ENCODE peak calls at places on chromosomes 5 and 9, in nine cellular contexts. W is hepatocyte, G is stomach, K is OCI-LY7, L is kidney, R is heart left ventricle, V is HCT116, O is HepG2, I is Peyer's patch. S is an unnamed sample. For H3K4me1, the result is how much of the 10 kb centered on the place peaks cover.

GRCh38 chr5:171612749-171613148 is 172.9 kb upstream of the SMIM23 start:
- DNase-seq in W (no peak), G (no peak), K (no peak), L (no peak), R (no peak), V (no peak), O (no peak), I (no peak), S (no peak)

GRCh38 chr9:71604197-71605063 is 163.9 kb downstream of the CEMIP2 start:
- DNase-seq in W (peak), G (peak), K (peak), L (peak), R (peak), V (peak), O (peak), I (peak), S (peak)

GRCh38 chr9:136943291-136944093 is 1.0 kb downstream of the FBXW5 start:
- DNase-seq in W (peak), G (peak), K (peak), L (peak), R (peak), V (no peak), O (no peak), I (peak), S (peak)

GRCh38 chr5:57850109-57850508 is 367.5 kb upstream of the ACTBL2 start:
- DNase-seq in W (no peak), G (no peak), K (no peak), L (no peak), R (no peak), V (no peak), O (no peak), I (no peak), S (no peak)

GRCh38 chr9:9751996-9752395 is 860.8 kb downstream of the PTPRD start:
- DNase-seq in W (no peak), G (no peak), K (no peak), L (no peak), R (no peak), V (no peak), O (no peak), I (no peak), S (no peak)

GRCh38 chr5:38316544-38317224 is 58.3 kb downstream of the EGFLAM start:
- DNase-seq in W (peak), G (no peak), K (no peak), L (no peak), R (peak), V (no peak), O (no peak), I (no peak), S (no peak)

GRCh38 chr5:32099486-32100035 is 74.6 kb downstream of the GOLPH3 start:
- DNase-seq in W (no peak), G (peak), K (no peak), L (no peak), R (no peak), V (no peak), O (no peak), I (no peak), S (no peak)

GRCh38 chr9:113669523-113670115 is 206.1 kb downstream of the RGS3 start:
- DNase-seq in W (no peak), G (no peak), K (no peak), L (no peak), R (no peak), V (no peak), O (no peak), I (no peak), S (no peak)

GRCh38 chr5:157390179-157390923 is 69.7 kb upstream of the NIPAL4 start:
- DNase-seq in W (peak), G (peak), K (no peak), L (peak), R (no peak), V (peak), O (peak), I (no peak), S (peak)

GRCh38 chr5:86979801-86980510 is 287.7 kb upstream of the RASA1 start:
- DNase-seq in W (no peak), G (no peak), K (no peak), L (no peak), R (no peak), V (peak), O (peak), I (no peak), S (no peak)

GRCh38 chr5:177232761-177233160 is 70.8 kb downstream of the RAB24 start:
- DNase-seq in W (no peak), G (no peak), K (no peak), L (no peak), R (no peak), V (no peak), O (no peak), I (no peak), S (no peak)

GRCh38 chr5:15634771-15635347 is 134.9 kb downstream of the FBXL7 start:
- DNase-seq in W (no peak), G (no peak), K (no peak), L (no peak), R (no peak), V (no peak), O (no peak), I (no peak), S (no peak)

GRCh38 chr5:91401175-91401574 is 18.1 kb upstream of the ARRDC3 start:
- DNase-seq in W (no peak), G (no peak), K (no peak), L (no peak), R (no peak), V (no peak), O (no peak), I (no peak), S (no peak)

GRCh38 chr5:142869883-142870282 is 99.7 kb downstream of the ARHGAP26 start:
- DNase-seq in W (no peak), G (peak), K (no peak), L (no peak), R (no peak), V (no peak), O (no peak), I (no peak), S (no peak)

GRCh38 chr5:170404398-170404797 is 15.2 kb upstream of the KCNMB1 start:
- DNase-seq in W (no peak), G (no peak), K (peak), L (no peak), R (no peak), V (no peak), O (no peak), I (no peak), S (no peak)

GRCh38 chr5:66710557-66710956 is 114.4 kb downstream of the MAST4 start:
- DNase-seq in W (no peak), G (no peak), K (no peak), L (no peak), R (peak), V (no peak), O (no peak), I (no peak), S (no peak)

GRCh38 chr5:151647320-151647861 is 39.3 kb downstream of the SPARC start:
- DNase-seq in W (no peak), G (no peak), K (no peak), L (no peak), R (no peak), V (no peak), O (no peak), I (no peak), S (no peak)

GRCh38 chr5:60633336-60633735 is 66.6 kb downstream of the DEPDC1B start:
- DNase-seq in W (peak), G (no peak), K (no peak), L (no peak), R (no peak), V (no peak), O (no peak), I (no peak), S (no peak)

GRCh38 chr5:134018154-134018985 is 13.6 kb upstream of the VDAC1 start:
- DNase-seq in W (peak), G (peak), K (no peak), L (no peak), R (no peak), V (no peak), O (peak), I (peak), S (no peak)

GRCh38 chr9:134175291-134175807 is 11.0 kb upstream of the RNU6ATAC start:
- DNase-seq in W (no peak), G (no peak), K (peak), L (peak), R (no peak), V (no peak), O (no peak), I (peak), S (no peak)

GRCh38 chr9:91720746-91721705 is 229.0 kb downstream of the ROR2 start:
- DNase-seq in W (no peak), G (no peak), K (peak), L (no peak), R (no peak), V (no peak), O (no peak), I (no peak), S (no peak)

GRCh38 chr5:61401726-61402125 is 69.7 kb downstream of the ZSWIM6 start:
- DNase-seq in W (no peak), G (no peak), K (no peak), L (no peak), R (no peak), V (no peak), O (no peak), I (no peak), S (no peak)

GRCh38 chr5:142860291-142860690 is 90.1 kb downstream of the ARHGAP26 start:
- DNase-seq in W (no peak), G (no peak), K (no peak), L (no peak), R (no peak), V (no peak), O (no peak), I (no peak), S (no peak)

GRCh38 chr5:26329562-26330189 is 708.7 kb downstream of the CDH9 start:
- DNase-seq in W (peak), G (no peak), K (no peak), L (no peak), R (no peak), V (no peak), O (no peak), I (no peak), S (no peak)

GRCh38 chr9:138022756-138023393 is 145.3 kb downstream of the CACNA1B start:
- DNase-seq in W (peak), G (peak), K (no peak), L (peak), R (no peak), V (no peak), O (no peak), I (no peak), S (no peak)

GRCh38 chr5:35354751-35355150 is 124.5 kb upstream of the PRLR start:
- DNase-seq in W (peak), G (no peak), K (no peak), L (no peak), R (no peak), V (no peak), O (no peak), I (no peak), S (no peak)

GRCh38 chr9:78321505-78321904 is 24.6 kb downstream of the PSAT1 start:
- DNase-seq in W (no peak), G (no peak), K (no peak), L (no peak), R (no peak), V (no peak), O (no peak), I (no peak), S (no peak)

GRCh38 chr5:151528996-151529395 is 62.1 kb downstream of the FAT2 start:
- DNase-seq in W (no peak), G (no peak), K (no peak), L (no peak), R (no peak), V (no peak), O (no peak), I (no peak), S (no peak)

GRCh38 chr5:65102501-65102825 is 333.7 kb downstream of the CWC27 start:
- DNase-seq in W (no peak), G (no peak), K (no peak), L (no peak), R (no peak), V (no peak), O (no peak), I (no peak), S (no peak)

GRCh38 chr5:89498699-89499098 is 615.7 kb upstream of the MEF2C start:
- DNase-seq in W (no peak), G (no peak), K (no peak), L (no peak), R (no peak), V (no peak), O (no peak), I (no peak), S (no peak)

GRCh38 chr9:112009656-112010055 is 113.0 kb downstream of the UGCG start:
- DNase-seq in W (no peak), G (no peak), K (no peak), L (no peak), R (no peak), V (no peak), O (no peak), I (no peak), S (no peak)

GRCh38 chr5:10310073-10310779 is 2.5 kb upstream of the CMBL start:
- DNase-seq in W (peak), G (peak), K (no peak), L (no peak), R (no peak), V (peak), O (peak), I (peak), S (no peak)

DNA sequence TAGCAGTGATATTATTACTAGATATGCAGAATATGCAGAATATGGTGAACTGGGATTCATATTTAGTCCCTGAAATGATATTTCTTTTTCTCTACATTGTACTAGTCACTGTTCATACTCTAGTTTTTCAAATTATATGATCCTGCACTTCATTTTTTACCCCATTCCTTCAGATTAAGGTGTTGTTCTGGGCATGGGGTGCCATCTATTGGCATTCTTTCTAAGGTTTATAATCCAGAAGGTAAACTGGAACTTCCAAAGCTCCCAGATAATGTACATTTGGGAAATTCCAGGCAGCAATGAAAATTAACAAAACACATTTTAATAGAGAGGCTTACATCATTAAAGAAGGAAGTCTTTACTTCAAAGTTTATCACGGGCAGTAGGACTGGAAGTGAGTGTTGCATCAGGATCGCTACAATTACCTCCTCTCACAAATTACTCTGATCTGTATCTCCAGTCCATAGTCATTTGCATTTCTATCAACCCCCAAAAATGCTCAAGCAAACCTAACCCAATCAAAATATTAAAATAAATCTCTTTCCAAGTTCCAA is 12.5 kb downstream of the RFX3 start:
- DNase-seq in W (no peak), G (no peak), K (no peak), L (no peak), R (no peak), V (no peak), O (no peak), I (no peak), S (no peak)
- TF ChIP-seq CTCF in W (no peak), G (no peak), K (peak), L (no peak), R (no peak), V (no peak), O (no peak), I (no peak), S (no peak)

DNA sequence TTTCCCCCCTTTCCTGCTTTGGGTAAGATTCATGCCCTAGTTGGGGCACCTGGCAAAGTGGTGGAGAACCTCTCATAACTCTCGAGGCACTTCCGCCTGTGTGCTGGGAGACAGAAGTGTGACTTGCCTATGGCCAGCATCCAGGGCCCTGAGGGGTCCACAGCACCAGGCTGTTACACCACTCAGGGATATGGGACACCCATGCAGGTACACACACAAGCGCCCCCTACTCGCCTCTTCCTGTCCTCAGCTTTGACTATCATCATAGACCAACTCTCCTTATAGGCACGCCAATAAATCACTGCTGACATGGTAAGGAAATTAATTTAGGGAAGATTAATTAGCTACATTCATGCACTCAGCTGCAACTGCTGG is 45.4 kb downstream of the SHB start:
- DNase-seq in W (no peak), G (no peak), K (no peak), L (no peak), R (no peak), V (no peak), O (no peak), I (no peak), S (no peak)
- H3K4me1 ChIP-seq in W (half or more), G (half or more), K (under half), L (half or more), R (half or more), V (half or more), O (half or more), I (under half), S (under half)

DNA sequence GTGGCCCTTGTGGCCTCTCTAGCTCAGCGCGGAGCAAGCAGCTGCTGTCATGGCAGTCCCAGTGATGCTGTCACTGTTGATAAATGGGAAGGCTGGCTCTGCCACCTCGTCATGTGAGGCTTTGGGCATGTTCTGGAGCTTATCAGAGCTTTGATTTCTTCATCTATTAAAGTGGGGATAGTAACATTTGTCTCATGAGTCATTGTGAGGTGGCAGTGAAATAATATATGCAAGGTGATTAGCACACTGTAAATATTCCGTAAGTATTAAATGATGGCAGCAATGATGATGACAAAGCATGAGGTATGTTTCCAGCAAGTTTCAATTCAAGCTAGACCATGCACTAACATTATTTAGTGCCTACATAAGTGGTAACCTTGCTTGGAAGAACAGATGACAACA is 126.4 kb upstream of the CXCL14 start:
- DNase-seq in W (no peak), G (peak), K (no peak), L (no peak), R (no peak), V (no peak), O (no peak), I (no peak), S (no peak)
- H3K27ac ChIP-seq in W (no peak), G (no peak), K (no peak), L (no peak), R (no peak), V (no peak), O (no peak), I (no peak), S (no peak)

DNA sequence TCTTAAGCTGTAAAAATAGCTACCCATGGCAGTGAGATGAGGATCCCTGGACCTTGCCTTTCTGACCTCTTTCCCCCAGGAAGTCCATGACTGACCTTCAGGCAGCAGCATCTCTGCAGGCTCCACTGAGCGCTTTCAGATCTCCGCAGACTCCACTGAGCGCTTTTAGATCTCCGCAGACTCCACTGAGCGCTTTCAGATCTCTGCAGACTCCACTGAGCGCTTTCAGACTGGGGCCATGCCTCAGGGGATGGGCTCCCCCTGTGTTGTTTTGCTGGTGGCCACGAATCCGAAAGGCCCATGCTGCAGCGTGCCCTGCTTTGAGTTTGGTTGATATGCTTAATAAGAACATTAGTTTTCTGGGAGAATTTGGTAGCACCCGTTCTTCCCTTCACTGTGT is 254.2 kb downstream of the FANCC start:
- DNase-seq in W (no peak), G (no peak), K (no peak), L (no peak), R (no peak), V (no peak), O (no peak), I (no peak), S (no peak)
- TF ChIP-seq CTCF in W (no peak), G (no peak), K (no peak), L (no peak), R (no peak), V (no peak), O (no peak), I (no peak), S (no peak)

GRCh38 chr5:124738751-124739559 is 7.5 kb downstream of the ZNF608 start:
- DNase-seq in W (peak), G (no peak), K (peak), L (no peak), R (no peak), V (no peak), O (no peak), I (no peak), S (no peak)
- H3K4me1 ChIP-seq in W (half or more), G (half or more), K (half or more), L (half or more), R (under half), V (half or more), O (half or more), I (under half), S (under half)

GRCh38 chr5:160064979-160065619 is 54.2 kb downstream of the PWWP2A start:
- DNase-seq in W (peak), G (peak), K (no peak), L (no peak), R (no peak), V (no peak), O (no peak), I (peak), S (no peak)
- H3K27ac ChIP-seq in W (peak), G (peak), K (no peak), L (no peak), R (no peak), V (no peak), O (no peak), I (peak), S (no peak)

S was measured in CD8-positive, alpha-beta T cell.